ENCODE peak calls at places on chromosome 4, in ten cellular contexts. W, N, P, D, R, S, Y, B, H and L are unnamed samples.

GRCh38 chr4:8696369-8697127 is 104.0 kb downstream of the CPZ start:
- DNase-seq in B (no peak), R (no peak), N (no peak), Y (no peak), P (no peak), W (no peak), D (no peak), H (no peak), S (no peak), L (peak)

GRCh38 chr4:136283973-136284372 is 1248.3 kb downstream of the PCDH18 start:
- DNase-seq in Y (no peak), H (no peak), N (no peak), W (no peak), R (no peak), S (no peak), B (no peak), D (no peak), P (no peak), L (no peak)

GRCh38 chr4:82372874-82373815 is 646 bp downstream of the HNRNPD start:
- DNase-seq in N (peak), S (peak), P (peak), B (peak), H (peak), W (peak), Y (peak), R (peak), D (peak), L (peak)

GRCh38 chr4:98688416-98689290 is 30.2 kb upstream of the TSPAN5 start:
- DNase-seq in N (no peak), R (no peak), S (peak), H (peak), Y (no peak), B (no peak), W (no peak), P (peak), D (peak), L (no peak)

GRCh38 chr4:187294861-187295260 is 571.2 kb upstream of the FAT1 start:
- DNase-seq in S (no peak), W (no peak), H (no peak), P (peak), D (peak), Y (peak), B (peak), N (no peak), R (no peak), L (no peak)

GRCh38 chr4:118746251-118746919 is 61.2 kb downstream of the METTL14 start:
- DNase-seq in D (no peak), B (no peak), S (no peak), R (no peak), W (no peak), P (no peak), H (no peak), Y (no peak), N (peak), L (no peak)

GRCh38 chr4:183798249-183798920 is 106.7 kb upstream of the STOX2 start:
- DNase-seq in N (no peak), Y (no peak), D (no peak), S (no peak), W (no peak), P (no peak), H (no peak), B (peak), R (no peak), L (peak)

GRCh38 chr4:176464748-176465147 is 145.0 kb downstream of the SPCS3 start:
- DNase-seq in Y (no peak), H (no peak), D (no peak), P (no peak), B (no peak), S (no peak), N (no peak), R (no peak), W (no peak), L (no peak)

GRCh38 chr4:146495277-146495676 is 26.5 kb downstream of the SLC10A7 start:
- DNase-seq in D (peak), N (no peak), P (peak), S (no peak), R (no peak), Y (no peak), W (no peak), B (peak), H (peak), L (no peak)

GRCh38 chr4:88320780-88321373 is 36.5 kb upstream of the PPM1K start:
- DNase-seq in B (peak), D (no peak), N (no peak), H (peak), S (peak), R (no peak), Y (no peak), W (no peak), P (peak), L (no peak)

GRCh38 chr4:17546678-17547077 is 30.3 kb upstream of the LAP3 start:
- DNase-seq in R (no peak), S (no peak), B (no peak), H (no peak), Y (no peak), W (no peak), D (no peak), N (no peak), P (no peak), L (no peak)

GRCh38 chr4:168319486-168320019 is 1.0 kb upstream of the DDX60 start:
- DNase-seq in N (no peak), D (no peak), Y (no peak), S (no peak), H (no peak), W (no peak), R (no peak), B (peak), P (no peak), L (no peak)

GRCh38 chr4:88857588-88857987 is 160.0 kb upstream of the NAP1L5 start:
- DNase-seq in R (no peak), Y (no peak), W (no peak), D (no peak), H (no peak), S (no peak), N (no peak), B (no peak), P (peak), L (no peak)

GRCh38 chr4:175536852-175537453 is 275.1 kb downstream of the GPM6A start:
- DNase-seq in B (peak), D (peak), S (no peak), N (no peak), H (peak), W (no peak), Y (peak), R (no peak), P (peak), L (no peak)

GRCh38 chr4:8908206-8908893 is 36.7 kb upstream of the HMX1 start:
- DNase-seq in W (no peak), H (no peak), R (no peak), P (no peak), Y (no peak), N (no peak), S (no peak), B (no peak), D (no peak), L (peak)

GRCh38 chr4:175953960-175954521 is 111.6 kb upstream of the WDR17 start:
- DNase-seq in P (no peak), H (no peak), N (no peak), S (no peak), Y (no peak), R (no peak), B (no peak), D (peak), W (no peak), L (no peak)

GRCh38 chr4:146521543-146522097 is at the start of gene SLC10A7:
- DNase-seq in W (peak), P (peak), S (peak), N (peak), D (peak), R (peak), B (peak), H (peak), Y (peak), L (no peak)

GRCh38 chr4:27360651-27361347 is 500.2 kb downstream of the STIM2 start:
- DNase-seq in H (peak), N (no peak), Y (peak), D (peak), B (no peak), S (no peak), P (peak), W (no peak), R (no peak), L (no peak)

GRCh38 chr4:174213734-174214101 is 69.7 kb downstream of the FBXO8 start:
- DNase-seq in D (no peak), P (no peak), S (no peak), N (no peak), W (no peak), B (no peak), R (no peak), Y (no peak), H (no peak), L (no peak)

GRCh38 chr4:29560452-29560851 is 1159.7 kb upstream of the PCDH7 start:
- DNase-seq in B (no peak), W (no peak), H (no peak), P (no peak), D (peak), R (no peak), S (no peak), N (no peak), Y (peak), L (no peak)

GRCh38 chr4:1511441-1512041 is 105.3 kb upstream of the NKX1-1 start:
- DNase-seq in P (peak), S (peak), W (no peak), H (peak), N (peak), B (no peak), R (no peak), D (peak), Y (no peak), L (no peak)

GRCh38 chr4:53044651-53044960 is 182.5 kb downstream of the RASL11B start:
- DNase-seq in P (no peak), B (no peak), D (no peak), H (no peak), R (no peak), W (no peak), N (no peak), S (no peak), Y (no peak), L (no peak)

GRCh38 chr4:185127021-185127925 is 15.8 kb upstream of the SLC25A4 start:
- DNase-seq in S (no peak), H (peak), B (no peak), W (no peak), R (no peak), P (peak), D (no peak), N (peak), Y (no peak), L (no peak)

GRCh38 chr4:140252144-140252741 is 98.3 kb upstream of the MAML3 start:
- DNase-seq in H (no peak), D (no peak), B (peak), W (no peak), S (no peak), N (peak), R (peak), Y (no peak), P (no peak), L (no peak)

GRCh38 chr4:120078216-120078615 is 11.6 kb upstream of the MAD2L1 start:
- DNase-seq in R (no peak), H (peak), S (no peak), P (peak), Y (no peak), N (no peak), W (no peak), D (no peak), B (no peak), L (no peak)

GRCh38 chr4:55512922-55513571 is 33.7 kb downstream of the CLOCK start:
- DNase-seq in P (no peak), B (no peak), D (peak), Y (no peak), N (no peak), H (no peak), R (no peak), W (no peak), S (no peak), L (no peak)

GRCh38 chr4:15427126-15427525 is 707 bp upstream of the C1QTNF7 start:
- DNase-seq in B (no peak), R (no peak), D (peak), N (no peak), S (no peak), W (no peak), Y (no peak), H (no peak), P (peak), L (no peak)